ENCODE peak calls at places on chromosomes 1 and 21, in ten cellular contexts. Z, E, R, W, O, X, H, V, C and D are unnamed samples.

GRCh38 chr1:104706631-104707147 is 957.0 kb downstream of the AMY1C start:
- DNase-seq in H (no peak), O (no peak), C (no peak), E (no peak), W (no peak), V (no peak), R (no peak), X (no peak), Z (no peak), D (no peak)

GRCh38 chr1:1040004-1040991 is 20.4 kb downstream of the AGRN start:
- DNase-seq in X (peak; percentile 81), V (no peak), R (no peak), W (peak; percentile 84), E (peak; percentile 60), C (peak; percentile 59), O (peak; percentile 65), H (peak; percentile 79), Z (no peak), D (no peak)

GRCh38 chr1:81841795-81842194 is 41.1 kb downstream of the ADGRL2 start:
- DNase-seq in W (no peak), C (no peak), Z (no peak), R (no peak), H (no peak), X (no peak), E (no peak), V (no peak), O (no peak), D (no peak)

GRCh38 chr21:46118871-46119564 is 21.1 kb downstream of the COL6A2 start:
- DNase-seq in W (no peak), Z (peak; percentile 84), V (no peak), C (peak; percentile 9), O (no peak), E (no peak), X (no peak), R (no peak), H (no peak), D (no peak)

GRCh38 chr21:44625756-44626155 is 1.1 kb upstream of the KRTAP10-9 start:
- DNase-seq in H (no peak), X (no peak), C (no peak), Z (peak; percentile 78), O (no peak), R (no peak), E (no peak), V (no peak), W (no peak), D (no peak)

GRCh38 chr1:115237023-115237422 is 101.0 kb downstream of the NGF start:
- DNase-seq in E (no peak), C (no peak), X (no peak), W (no peak), V (no peak), H (no peak), R (no peak), O (no peak), Z (no peak), D (no peak)

GRCh38 chr1:20410555-20410954 is 75.5 kb downstream of the CAMK2N1 start:
- DNase-seq in E (peak; percentile 17), H (no peak), C (no peak), O (no peak), V (no peak), R (no peak), W (no peak), X (no peak), Z (no peak), D (no peak)

GRCh38 chr21:31872452-31873274 is at the start of gene HUNK:
- DNase-seq in H (peak; percentile 22), E (peak; percentile 79), X (peak; percentile 44), R (no peak), O (no peak), W (peak; percentile 32), C (no peak), Z (no peak), V (no peak), D (no peak)

GRCh38 chr1:208476825-208477170 is 232.6 kb upstream of the PLXNA2 start:
- DNase-seq in X (no peak), E (peak; percentile 55), Z (no peak), R (no peak), W (no peak), V (no peak), C (no peak), H (no peak), O (no peak), D (no peak)

GRCh38 chr1:226605573-226605950 is 57.0 kb downstream of the STUM start:
- DNase-seq in H (no peak), O (no peak), E (no peak), C (no peak), W (no peak), Z (no peak), R (no peak), X (no peak), V (no peak), D (no peak)

GRCh38 chr1:178959543-178960460 is 65.9 kb upstream of the FAM20B start:
- DNase-seq in Z (peak; percentile 63), R (no peak), C (no peak), H (peak; percentile 10), E (no peak), V (no peak), X (no peak), W (no peak), O (no peak), D (no peak)

GRCh38 chr1:9766759-9767442 is 56.9 kb downstream of the CLSTN1 start:
- DNase-seq in H (no peak), E (no peak), X (no peak), C (no peak), O (no peak), W (peak; percentile 93), Z (no peak), R (no peak), V (peak; percentile 99), D (peak; percentile 95)

GRCh38 chr21:15495965-15496364 is 233.8 kb upstream of the USP25 start:
- DNase-seq in V (no peak), O (no peak), X (no peak), E (no peak), C (no peak), R (no peak), H (no peak), Z (no peak), W (peak; percentile 32), D (no peak)

GRCh38 chr21:45183852-45184251 is 103.8 kb downstream of the POFUT2 start:
- DNase-seq in Z (no peak), X (no peak), E (no peak), H (no peak), O (no peak), C (no peak), R (no peak), V (no peak), W (no peak), D (no peak)

GRCh38 chr1:227447531-227447990 is 115.8 kb upstream of the ZNF678 start:
- DNase-seq in E (no peak), W (peak; percentile 56), H (no peak), R (no peak), X (no peak), Z (no peak), O (no peak), V (no peak), C (no peak), D (no peak)

GRCh38 chr1:112510340-112510739 is 1.6 kb downstream of the WNT2B start:
- DNase-seq in R (no peak), X (no peak), C (no peak), E (no peak), V (no peak), Z (peak; percentile 74), H (no peak), O (no peak), W (no peak), D (peak; percentile 25)

GRCh38 chr1:150807257-150807637 is 813 bp downstream of the CTSK start:
- DNase-seq in H (no peak), E (no peak), C (no peak), V (no peak), Z (no peak), R (no peak), X (no peak), W (peak; percentile 33), O (no peak), D (no peak)

GRCh38 chr1:153389978-153390879 is 644 bp downstream of the S100A8 start:
- DNase-seq in Z (peak; percentile 77), O (no peak), X (no peak), E (no peak), C (no peak), V (no peak), R (no peak), H (no peak), W (no peak), D (no peak)

GRCh38 chr1:197958438-197958837 is 41.3 kb downstream of the LHX9 start:
- DNase-seq in W (no peak), X (no peak), Z (no peak), H (no peak), C (no peak), R (no peak), E (peak; percentile 95), O (no peak), V (no peak), D (no peak)

GRCh38 chr1:178232949-178233348 is 139.0 kb downstream of the RASAL2 start:
- DNase-seq in E (no peak), X (no peak), Z (no peak), C (no peak), R (no peak), O (no peak), V (peak; percentile 70), H (no peak), W (peak; percentile 25), D (no peak)

GRCh38 chr1:63326473-63327380 is 4.4 kb downstream of the FOXD3 start:
- DNase-seq in H (no peak), C (no peak), O (no peak), X (no peak), W (no peak), V (no peak), R (no peak), E (no peak), Z (no peak), D (no peak)

GRCh38 chr21:16460936-16461335 is 731.2 kb downstream of the USP25 start:
- DNase-seq in E (no peak), Z (no peak), H (no peak), R (no peak), O (no peak), X (no peak), C (no peak), W (no peak), V (no peak), D (no peak)